ENCODE peak calls at places on chromosome 1, in six cellular contexts. F, N, U, K, Y and I are unnamed samples.

GRCh38 chr1:234926252-234926573 is 202.4 kb downstream of the TOMM20 start:
- DNase-seq in U (no peak), Y (no peak), F (no peak), K (no peak), N (no peak), I (no peak)

GRCh38 chr1:235331391-235331790 is 3.0 kb downstream of the GGPS1 start:
- DNase-seq in N (no peak), F (no peak), K (no peak), Y (no peak), U (no peak), I (no peak)

GRCh38 chr1:216532399-216532798 is 109.2 kb upstream of the USH2A start:
- DNase-seq in U (no peak), K (no peak), N (no peak), F (no peak), Y (no peak), I (no peak)

GRCh38 chr1:16180291-16180824 is 24.5 kb upstream of the EPHA2 start:
- DNase-seq in N (no peak), Y (no peak), U (no peak), K (no peak), F (no peak), I (no peak)

GRCh38 chr1:154433161-154433681 is 28.1 kb downstream of the IL6R start:
- DNase-seq in U (no peak), F (no peak), N (no peak), Y (no peak), K (peak), I (no peak)

GRCh38 chr1:87712261-87712674 is 383.6 kb downstream of the LMO4 start:
- DNase-seq in Y (no peak), F (no peak), K (no peak), N (peak), U (no peak), I (no peak)

GRCh38 chr1:206808615-206809014 is 36.3 kb upstream of the IL10 start:
- DNase-seq in Y (no peak), F (no peak), K (no peak), U (no peak), N (peak), I (no peak)

GRCh38 chr1:36924282-36924791 is 110.0 kb downstream of the GRIK3 start:
- DNase-seq in U (peak), F (peak), N (peak), K (peak), Y (no peak), I (peak)

GRCh38 chr1:43557744-43558245 is 27.1 kb downstream of the PTPRF start:
- DNase-seq in Y (no peak), N (peak), F (no peak), U (no peak), K (no peak), I (no peak)

GRCh38 chr1:81186271-81186670 is 614.5 kb upstream of the ADGRL2 start:
- DNase-seq in U (no peak), K (no peak), F (no peak), N (no peak), Y (no peak), I (no peak)

GRCh38 chr1:155320661-155321576 is at the start of gene RUSC1:
- DNase-seq in N (peak), Y (peak), F (peak), U (peak), K (peak), I (peak)

GRCh38 chr1:182389619-182390047 is 2.0 kb downstream of the GLUL start:
- DNase-seq in F (no peak), Y (no peak), K (no peak), N (peak), U (no peak), I (no peak)

GRCh38 chr1:209860293-209860881 is 32.6 kb downstream of the UTP25 start:
- DNase-seq in U (peak), N (peak), K (peak), F (peak), Y (peak), I (peak)

GRCh38 chr1:115761601-115762302 is 6.8 kb downstream of the CASQ2 start:
- DNase-seq in K (no peak), U (no peak), N (peak), Y (no peak), F (no peak), I (no peak)

GRCh38 chr1:50419192-50419906 is 3.9 kb downstream of the DMRTA2 start:
- DNase-seq in K (no peak), F (no peak), U (no peak), N (no peak), Y (no peak), I (peak)